ENCODE peak calls at places on chromosomes 7 and 10, in four cellular contexts. One of them, this sample, is unnamed.

GRCh38 chr10:76936182-76936581 is 701.4 kb downstream of the KCNMA1 start:
- DNase-seq in left ventricle myocardium inferior: no peak
- DNase-seq in adipocyte: no peak
- DNase-seq in NCI-H82: no peak
- DNase-seq in this sample: no peak

GRCh38 chr7:74157605-74158004 is 16.6 kb upstream of the EIF4H start:
- DNase-seq in left ventricle myocardium inferior: no peak
- DNase-seq in adipocyte: no peak
- DNase-seq in NCI-H82: no peak
- DNase-seq in this sample: no peak

GRCh38 chr7:47697533-47697932 is 115.6 kb upstream of the TNS3 start:
- DNase-seq in left ventricle myocardium inferior: no peak
- DNase-seq in adipocyte: no peak
- DNase-seq in NCI-H82: no peak
- DNase-seq in this sample: no peak

GRCh38 chr7:80496586-80496985 is 15.3 kb downstream of the GNAT3 start:
- DNase-seq in left ventricle myocardium inferior: no peak
- DNase-seq in adipocyte: no peak
- DNase-seq in NCI-H82: no peak
- DNase-seq in this sample: no peak

GRCh38 chr7:36487756-36488336 is 98.2 kb downstream of the ANLN start:
- DNase-seq in left ventricle myocardium inferior: no peak
- DNase-seq in adipocyte: peak; percentile 82
- DNase-seq in NCI-H82: peak; percentile 81
- DNase-seq in this sample: peak; percentile 59

GRCh38 chr10:53619678-53620077 is 847.1 kb upstream of the MBL2 start:
- DNase-seq in left ventricle myocardium inferior: no peak
- DNase-seq in adipocyte: no peak
- DNase-seq in NCI-H82: no peak
- DNase-seq in this sample: no peak

GRCh38 chr10:48595533-48595932 is 9.3 kb downstream of the ARHGAP22 start:
- DNase-seq in left ventricle myocardium inferior: no peak
- DNase-seq in adipocyte: no peak
- DNase-seq in NCI-H82: no peak
- DNase-seq in this sample: no peak

GRCh38 chr7:141071260-141071854 is 2.5 kb upstream of the TMEM178B start:
- DNase-seq in left ventricle myocardium inferior: peak; percentile 38
- DNase-seq in adipocyte: peak; percentile 56
- DNase-seq in NCI-H82: peak; percentile 75
- DNase-seq in this sample: peak; percentile 4

GRCh38 chr7:16422100-16422430 is 727 bp upstream of the CRPPA start:
- DNase-seq in left ventricle myocardium inferior: no peak
- DNase-seq in adipocyte: peak; percentile 53
- DNase-seq in NCI-H82: no peak
- DNase-seq in this sample: no peak

GRCh38 chr10:33291053-33291592 is 43.3 kb downstream of the NRP1 start:
- DNase-seq in left ventricle myocardium inferior: no peak
- DNase-seq in adipocyte: peak; percentile 90
- DNase-seq in NCI-H82: no peak
- DNase-seq in this sample: no peak

GRCh38 chr7:82343-83155 is 109.8 kb upstream of the FAM20C start:
- DNase-seq in left ventricle myocardium inferior: no peak
- DNase-seq in adipocyte: no peak
- DNase-seq in NCI-H82: no peak
- DNase-seq in this sample: no peak

GRCh38 chr10:113386005-113386404 is 166.8 kb upstream of the HABP2 start:
- DNase-seq in left ventricle myocardium inferior: no peak
- DNase-seq in adipocyte: peak; percentile 65
- DNase-seq in NCI-H82: no peak
- DNase-seq in this sample: peak; percentile 38

GRCh38 chr7:1290262-1291039 is 57.8 kb downstream of the UNCX start:
- DNase-seq in left ventricle myocardium inferior: no peak
- DNase-seq in adipocyte: peak; percentile 60
- DNase-seq in NCI-H82: no peak
- DNase-seq in this sample: no peak

GRCh38 chr7:17745588-17745987 is 194.7 kb downstream of the SNX13 start:
- DNase-seq in left ventricle myocardium inferior: no peak
- DNase-seq in adipocyte: no peak
- DNase-seq in NCI-H82: no peak
- DNase-seq in this sample: no peak

GRCh38 chr7:156475179-156475578 is 165.4 kb upstream of the RNF32 start:
- DNase-seq in left ventricle myocardium inferior: no peak
- DNase-seq in adipocyte: no peak
- DNase-seq in NCI-H82: no peak
- DNase-seq in this sample: no peak

GRCh38 chr10:94546058-94546595 is 539 bp downstream of the HELLS start:
- DNase-seq in left ventricle myocardium inferior: no peak
- DNase-seq in adipocyte: peak; percentile 50
- DNase-seq in NCI-H82: peak; percentile 56
- DNase-seq in this sample: no peak

GRCh38 chr10:62992145-62992721 is 140.9 kb upstream of the NRBF2 start:
- DNase-seq in left ventricle myocardium inferior: no peak
- DNase-seq in adipocyte: no peak
- DNase-seq in NCI-H82: no peak
- DNase-seq in this sample: no peak

GRCh38 chr7:24381919-24382505 is 98.0 kb downstream of the NPY start:
- DNase-seq in left ventricle myocardium inferior: no peak
- DNase-seq in adipocyte: peak; percentile 21
- DNase-seq in NCI-H82: peak; percentile 48
- DNase-seq in this sample: peak; percentile 10

GRCh38 chr10:49627644-49628247 is 13.9 kb downstream of the CHAT start:
- DNase-seq in left ventricle myocardium inferior: no peak
- DNase-seq in adipocyte: no peak
- DNase-seq in NCI-H82: no peak
- DNase-seq in this sample: no peak

GRCh38 chr7:14748461-14748860 is 154.1 kb downstream of the DGKB start:
- DNase-seq in left ventricle myocardium inferior: no peak
- DNase-seq in adipocyte: peak; percentile 35
- DNase-seq in NCI-H82: peak; percentile 4
- DNase-seq in this sample: peak; percentile 39

GRCh38 chr10:82150123-82150900 is 275.3 kb downstream of the NRG3 start:
- DNase-seq in left ventricle myocardium inferior: no peak
- DNase-seq in adipocyte: no peak
- DNase-seq in NCI-H82: peak; percentile 83
- DNase-seq in this sample: no peak

GRCh38 chr7:133196872-133197612 is 55.8 kb upstream of the EXOC4 start:
- DNase-seq in left ventricle myocardium inferior: no peak
- DNase-seq in adipocyte: no peak
- DNase-seq in NCI-H82: no peak
- DNase-seq in this sample: no peak

GRCh38 chr7:99004781-99005500 is 126.6 kb downstream of the TRRAP start:
- DNase-seq in left ventricle myocardium inferior: no peak
- DNase-seq in adipocyte: no peak
- DNase-seq in NCI-H82: no peak
- DNase-seq in this sample: no peak

GRCh38 chr10:133103311-133103910 is 15.7 kb downstream of the ADGRA1 start:
- DNase-seq in left ventricle myocardium inferior: no peak
- DNase-seq in adipocyte: no peak
- DNase-seq in NCI-H82: no peak
- DNase-seq in this sample: no peak

GRCh38 chr10:29140991-29141390 is 147.9 kb upstream of the LYZL1 start:
- DNase-seq in left ventricle myocardium inferior: no peak
- DNase-seq in adipocyte: peak; percentile 92
- DNase-seq in NCI-H82: no peak
- DNase-seq in this sample: no peak

GRCh38 chr10:89090760-89091455 is 100.3 kb downstream of the FAS start:
- DNase-seq in left ventricle myocardium inferior: no peak
- DNase-seq in adipocyte: peak; percentile 57
- DNase-seq in NCI-H82: no peak
- DNase-seq in this sample: no peak